ENCODE peak calls at places on chromosomes 13 and 19, in seven cellular contexts. X is stimulated activated CD8-positive, alpha-beta memory T cell treated with anti-CD3 and anti-CD28 coated beads, Interleukin-7, amount 100 ng/mL, for 1 hour; M is aorta; O is activated naive CD4-positive, alpha-beta T cell treated with anti-CD3 and anti-CD28 coated beads for 36 hours; F is choroid plexus epithelial cell; T is stimulated activated naive CD4-positive, alpha-beta T cell; N is IMR-90. G is an unnamed sample.

GRCh38 chr13:101623469-101624209 is 171.2 kb downstream of the ITGBL1 start:
- DNase-seq in X (no peak), O (no peak), M (no peak), F (peak; percentile 46), T (no peak), N (peak; percentile 24), G (no peak)

GRCh38 chr13:73065665-73066350 is 7.0 kb downstream of the KLF5 start:
- DNase-seq in X (no peak), N (no peak), O (no peak), F (no peak), M (no peak), T (no peak), G (no peak)

GRCh38 chr13:21902709-21903098 is 231.8 kb downstream of the FGF9 start:
- DNase-seq in X (no peak), F (no peak), N (no peak), T (no peak), O (no peak), M (no peak), G (no peak)

GRCh38 chr19:12676384-12676792 is 5.3 kb downstream of the DHPS start:
- DNase-seq in T (peak; percentile 71), F (peak; percentile 82), O (peak; percentile 93), N (peak; percentile 66), X (peak; percentile 81), M (peak; percentile 94), G (peak; percentile 91)

GRCh38 chr19:29413435-29413834 is 112.4 kb upstream of the VSTM2B start:
- DNase-seq in F (no peak), T (no peak), N (no peak), M (no peak), X (no peak), O (no peak), G (no peak)

GRCh38 chr13:51737609-51738008 is 66.4 kb downstream of the DHRS12 start:
- DNase-seq in T (no peak), F (no peak), N (no peak), O (no peak), M (no peak), X (no peak), G (no peak)

GRCh38 chr19:33621811-33622504 is at the start of gene CHST8:
- DNase-seq in T (no peak), X (no peak), O (no peak), M (peak; percentile 73), F (peak; percentile 16), N (no peak), G (no peak)

GRCh38 chr19:32688315-32688714 is 3.3 kb upstream of the NUDT19 start:
- DNase-seq in M (no peak), X (no peak), F (no peak), N (peak; percentile 71), T (no peak), O (no peak), G (no peak)

GRCh38 chr13:86986448-86986847 is 684.7 kb upstream of the SLITRK5 start:
- DNase-seq in F (peak; percentile 53), M (no peak), O (no peak), T (no peak), N (peak; percentile 25), X (no peak), G (no peak)

GRCh38 chr19:55005684-55006488 is 32.2 kb downstream of the GP6 start:
- DNase-seq in T (peak; percentile 9), F (peak; percentile 2), N (no peak), M (no peak), O (peak; percentile 66), X (peak; percentile 13), G (no peak)

GRCh38 chr13:28258401-28258800 is 120.1 kb downstream of the PAN3 start:
- DNase-seq in N (no peak), X (no peak), T (no peak), M (no peak), F (no peak), O (no peak), G (no peak)

GRCh38 chr13:97753942-97754670 is 199.4 kb upstream of the IPO5 start:
- DNase-seq in F (no peak), O (peak; percentile 12), T (no peak), M (no peak), N (no peak), X (no peak), G (no peak)

GRCh38 chr19:49020931-49021895 is 2.9 kb downstream of the CGB3 start:
- DNase-seq in T (no peak), F (peak; percentile 44), X (no peak), N (peak; percentile 25), O (no peak), M (no peak), G (no peak)

GRCh38 chr13:76745246-76746200 is 140.7 kb downstream of the KCTD12 start:
- DNase-seq in X (no peak), F (peak; percentile 28), N (no peak), O (no peak), M (no peak), T (no peak), G (no peak)

GRCh38 chr13:32676242-32676641 is 90.0 kb downstream of the PDS5B start:
- DNase-seq in N (peak; percentile 50), F (peak; percentile 25), M (no peak), O (no peak), X (no peak), T (no peak), G (no peak)

GRCh38 chr13:21316376-21316775 is 139.9 kb downstream of the MRPL57 start:
- DNase-seq in N (no peak), O (no peak), X (no peak), T (no peak), F (no peak), M (no peak), G (no peak)

GRCh38 chr19:4057913-4058695 is 8.6 kb downstream of the ZBTB7A start:
- DNase-seq in O (peak; percentile 37), N (peak; percentile 85), M (peak; percentile 97), T (no peak), X (peak; percentile 30), F (peak; percentile 86), G (peak; percentile 97)

GRCh38 chr19:40466219-40467006 is at the start of gene SPTBN4:
- DNase-seq in M (peak; percentile 84), N (no peak), X (peak; percentile 18), O (peak; percentile 84), F (no peak), T (peak; percentile 71), G (peak; percentile 86)

GRCh38 chr13:110449225-110450015 is 112.1 kb downstream of the RAB20 start:
- DNase-seq in O (no peak), F (no peak), M (no peak), X (no peak), N (no peak), T (no peak), G (peak; percentile 19)

GRCh38 chr19:2619076-2619475 is 83.4 kb downstream of the GNG7 start:
- DNase-seq in F (no peak), O (no peak), X (no peak), N (no peak), M (no peak), T (no peak), G (no peak)

GRCh38 chr13:99421271-99421670 is 80.0 kb upstream of the TM9SF2 start:
- DNase-seq in O (no peak), X (no peak), N (no peak), F (no peak), T (no peak), M (no peak), G (no peak)

GRCh38 chr13:25538276-25538675 is 166.5 kb downstream of the ATP8A2 start:
- DNase-seq in T (no peak), F (no peak), N (no peak), M (no peak), O (no peak), X (no peak), G (no peak)

GRCh38 chr19:44969437-44969836 is 14.3 kb downstream of the CLPTM1 start:
- DNase-seq in M (no peak), X (no peak), F (no peak), O (no peak), N (no peak), T (no peak), G (no peak)

GRCh38 chr19:367561-367960 is 23.0 kb upstream of the MIER2 start:
- DNase-seq in O (no peak), T (no peak), F (no peak), M (no peak), X (no peak), N (no peak), G (no peak)

GRCh38 chr13:113091211-113091771 is 14.3 kb upstream of the F7 start:
- DNase-seq in F (no peak), T (no peak), N (no peak), M (peak; percentile 66), X (no peak), O (no peak), G (peak; percentile 65)

GRCh38 chr19:5005096-5005495 is 36.2 kb downstream of the KDM4B start:
- DNase-seq in F (no peak), M (no peak), O (no peak), X (no peak), N (no peak), T (no peak), G (no peak)

GRCh38 chr13:109979186-109979585 is 192.8 kb upstream of the IRS2 start:
- DNase-seq in M (no peak), X (no peak), F (no peak), N (no peak), T (no peak), O (no peak), G (no peak)

GRCh38 chr19:22052644-22053013 is 345 bp downstream of the ZNF257 start:
- DNase-seq in M (no peak), T (no peak), O (peak; percentile 26), X (peak; percentile 0), N (no peak), F (peak; percentile 5), G (no peak)

GRCh38 chr13:114034481-114034891 is 60.6 kb upstream of the C13orf46 start:
- DNase-seq in M (no peak), T (no peak), N (peak; percentile 80), O (no peak), F (peak; percentile 47), X (no peak), G (no peak)

GRCh38 chr13:109366521-109366920 is 419.9 kb downstream of the IRS2 start:
- DNase-seq in M (no peak), F (no peak), T (no peak), O (no peak), N (peak; percentile 22), X (no peak), G (no peak)

GRCh38 chr13:50200988-50201387 is 185.7 kb downstream of the KCNRG start:
- DNase-seq in X (no peak), O (no peak), M (no peak), F (peak; percentile 29), T (no peak), N (no peak), G (no peak)

GRCh38 chr19:11539495-11540365 is 1.1 kb downstream of the CNN1 start:
- DNase-seq in T (no peak), O (no peak), M (peak; percentile 85), F (peak; percentile 39), N (peak; percentile 22), X (no peak), G (no peak)